ENCODE peak calls at places on chromosomes 7 and 10, in eight cellular contexts. J is colonic mucosa; X is heart right ventricle; G is GM13976; F is dorsolateral prefrontal cortex; C is kidney; Q is GM20000; M is CD8-positive, alpha-beta T cell. I is an unnamed sample.

GRCh38 chr10:77390481-77390891 is 247.1 kb downstream of the KCNMA1 start:
- DNase-seq in F (no peak), J (no peak), Q (no peak), M (no peak), X (no peak), C (no peak), G (no peak), I (no peak)

GRCh38 chr10:10540383-10540782 is 477.3 kb upstream of the CELF2 start:
- DNase-seq in M (no peak), G (no peak), Q (no peak), J (no peak), X (no peak), F (no peak), C (no peak), I (no peak)

GRCh38 chr10:129863231-129863663 is 100.8 kb downstream of the EBF3 start:
- DNase-seq in Q (no peak), G (no peak), M (no peak), J (no peak), C (no peak), X (no peak), F (no peak), I (no peak)

GRCh38 chr7:30837581-30837980 is 66.4 kb downstream of the MINDY4 start:
- DNase-seq in F (no peak), Q (no peak), M (no peak), J (no peak), G (no peak), X (no peak), C (no peak), I (peak; percentile 29)

GRCh38 chr10:30434273-30435067 is 486 bp downstream of the MAP3K8 start:
- DNase-seq in F (peak; percentile 29), J (peak; percentile 84), G (peak; percentile 84), M (peak; percentile 53), X (peak; percentile 83), C (peak; percentile 96), Q (peak; percentile 81), I (peak; percentile 92)

GRCh38 chr10:96255569-96256335 is 15.6 kb downstream of the BLNK start:
- DNase-seq in C (no peak), G (no peak), F (no peak), M (no peak), Q (no peak), X (no peak), J (no peak), I (no peak)

GRCh38 chr10:14750900-14751575 is 23.7 kb downstream of the FAM107B start:
- DNase-seq in J (no peak), C (no peak), X (peak; percentile 32), M (no peak), Q (no peak), F (no peak), G (no peak), I (peak; percentile 91)

GRCh38 chr10:69687396-69687795 is 57.3 kb downstream of the FAM241B start:
- DNase-seq in F (no peak), Q (no peak), J (no peak), M (no peak), G (no peak), X (no peak), C (no peak), I (no peak)

GRCh38 chr10:102550636-102551210 is 47.0 kb downstream of the SUFU start:
- DNase-seq in J (no peak), M (no peak), X (no peak), F (no peak), G (no peak), Q (no peak), C (no peak), I (no peak)

DNA sequence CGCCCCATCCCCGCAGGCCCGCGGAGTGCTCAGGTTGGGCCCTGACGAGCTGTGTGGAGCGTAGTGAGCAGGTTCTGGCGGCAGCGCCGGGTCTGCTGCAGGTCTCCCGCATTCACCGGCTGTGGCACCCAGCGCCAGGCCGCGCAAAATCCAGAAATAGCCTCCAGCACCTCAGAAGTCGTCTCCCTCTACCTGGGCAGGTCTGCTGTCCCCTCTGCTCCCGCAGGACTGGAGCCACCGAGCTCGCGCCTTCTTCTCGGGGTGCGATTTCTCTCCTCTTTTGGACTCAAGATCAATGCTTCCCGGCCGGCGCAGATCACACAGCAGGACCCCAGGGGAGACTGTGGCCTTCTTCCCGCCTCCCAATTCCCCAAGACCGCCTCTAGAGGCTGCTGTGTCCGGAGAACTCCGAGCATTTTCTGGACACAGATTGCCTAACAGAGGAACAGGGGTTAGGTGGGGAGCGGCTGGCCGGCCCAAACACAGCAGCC is 8.4 kb downstream of the TLX1 start:
- DNase-seq in Q (peak; percentile 31), F (no peak), G (no peak), J (no peak), M (no peak), C (no peak), X (no peak), I (no peak)
- TF ChIP-seq CTCF in Q (no peak), F (no peak), G (no peak), J (no peak), M (no peak), C (no peak), X (peak; percentile 22), I (no peak)

GRCh38 chr7:129630341-129630740 is 18.8 kb downstream of the NRF1 start:
- DNase-seq in Q (no peak), F (no peak), X (no peak), M (no peak), G (no peak), J (no peak), C (no peak), I (no peak)

GRCh38 chr7:129636641-129637040 is 25.1 kb downstream of the NRF1 start:
- DNase-seq in J (no peak), F (no peak), M (no peak), C (no peak), X (no peak), G (no peak), Q (no peak), I (no peak)

GRCh38 chr7:129634361-129635034 is 23.0 kb downstream of the NRF1 start:
- DNase-seq in J (no peak), M (no peak), F (no peak), C (no peak), G (no peak), X (no peak), Q (no peak), I (no peak)

GRCh38 chr7:129640400-129640799 is 28.9 kb downstream of the NRF1 start:
- DNase-seq in J (no peak), X (no peak), G (no peak), Q (no peak), F (no peak), M (no peak), C (no peak), I (no peak)

GRCh38 chr7:129635300-129636029 is 23.9 kb downstream of the NRF1 start:
- DNase-seq in M (peak; percentile 69), Q (peak; percentile 61), C (no peak), G (peak; percentile 61), F (no peak), J (peak; percentile 70), X (peak; percentile 63), I (peak; percentile 85)
- TF ChIP-seq CTCF in M (peak; percentile 79), Q (peak; percentile 71), C (peak; percentile 71), G (peak; percentile 90), F (peak; percentile 76), J (peak; percentile 69), X (peak; percentile 74), I (peak; percentile 66)

DNA sequence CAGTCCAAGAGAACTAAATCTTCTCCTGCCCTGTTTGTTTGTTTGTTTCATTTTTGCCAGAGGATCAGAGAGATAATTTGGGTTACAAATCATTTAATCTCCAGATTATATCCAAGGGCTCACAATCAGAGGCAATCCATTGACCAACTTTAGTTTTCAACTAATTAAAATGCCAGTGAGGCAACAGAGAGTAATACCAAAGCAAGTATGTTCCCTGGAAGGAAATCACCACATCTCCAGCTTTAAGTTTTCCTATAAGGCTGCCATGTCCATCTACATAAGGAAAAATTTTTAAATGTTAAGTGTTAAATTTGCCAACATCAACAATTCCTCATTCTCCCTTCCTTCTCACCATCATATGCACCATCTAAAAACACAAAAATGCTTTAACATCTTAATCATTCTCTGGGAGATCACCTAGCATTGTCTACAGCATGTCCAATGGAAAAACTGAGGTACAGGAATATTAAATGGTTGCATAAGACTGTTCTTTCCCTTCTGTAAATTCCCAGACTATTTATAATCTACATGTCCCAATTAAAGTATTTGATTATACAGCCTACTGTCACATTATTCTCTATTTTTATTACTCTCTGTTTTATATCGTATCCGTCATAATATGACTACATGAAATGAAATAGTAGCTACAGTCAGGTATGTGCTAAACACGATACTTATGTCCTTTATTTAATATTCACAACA is 14.1 kb downstream of the USP54 start:
- DNase-seq in F (no peak), G (no peak), Q (no peak), X (no peak), C (no peak), J (no peak), M (no peak), I (no peak)
- TF ChIP-seq CTCF in F (no peak), G (no peak), Q (no peak), X (no peak), C (no peak), J (no peak), M (no peak), I (no peak)

GRCh38 chr10:58734116-58734515 is 221.4 kb downstream of the BICC1 start:
- DNase-seq in M (no peak), J (no peak), X (no peak), G (no peak), Q (no peak), C (no peak), F (no peak), I (no peak)
- TF ChIP-seq CTCF in M (no peak), J (no peak), X (no peak), G (no peak), Q (no peak), C (no peak), F (no peak), I (no peak)

GRCh38 chr10:113953505-113954272 is 90.0 kb upstream of the ADRB1 start:
- DNase-seq in Q (no peak), C (no peak), G (no peak), X (no peak), M (no peak), F (no peak), J (no peak), I (no peak)
- TF ChIP-seq CTCF in Q (no peak), C (no peak), G (no peak), X (no peak), M (no peak), F (peak; percentile 9), J (no peak), I (peak; percentile 19)

GRCh38 chr7:99408347-99409191 is at the start of the genes BUD31 and PDAP1:
- DNase-seq in F (peak; percentile 83), M (peak; percentile 93), C (peak; percentile 98), Q (peak; percentile 96), G (peak; percentile 96), X (peak; percentile 93), J (peak; percentile 95), I (peak; percentile 92)
- TF ChIP-seq CTCF in F (no peak), M (peak; percentile 19), C (no peak), Q (no peak), G (no peak), X (no peak), J (no peak), I (no peak)

I was measured in Peyer's patch.